ENCODE peak calls at places on chromosomes 12 and 14, in four cellular contexts. F is uterus; H is heart right ventricle; C is effector memory CD8-positive, alpha-beta T cell. P is an unnamed sample.

GRCh38 chr14:54653764-54654469 is 87.0 kb downstream of the SAMD4A start:
- DNase-seq in F (no peak), H (peak), C (no peak), P (no peak)

GRCh38 chr12:29883558-29883957 is 99.8 kb upstream of the TMTC1 start:
- DNase-seq in F (no peak), H (no peak), C (no peak), P (no peak)

GRCh38 chr12:19978193-19978592 is 390.1 kb upstream of the PDE3A start:
- DNase-seq in F (no peak), H (no peak), C (no peak), P (no peak)

GRCh38 chr14:61355892-61356325 is 34.5 kb downstream of the PRKCH start:
- DNase-seq in F (peak), H (peak), C (no peak), P (no peak)

GRCh38 chr14:52950898-52951729 is at the start of gene FERMT2:
- DNase-seq in F (peak), H (peak), C (no peak), P (peak)

GRCh38 chr14:60632257-60632656 is 17.0 kb downstream of the SIX1 start:
- DNase-seq in F (no peak), H (no peak), C (no peak), P (no peak)

GRCh38 chr14:76261371-76261811 is 109.7 kb downstream of the GPATCH2L start:
- DNase-seq in F (no peak), H (no peak), C (no peak), P (no peak)

GRCh38 chr12:28963554-28963953 is 185.5 kb upstream of the FAR2 start:
- DNase-seq in F (no peak), H (no peak), C (no peak), P (no peak)

GRCh38 chr12:503111-503761 is 43.5 kb downstream of the B4GALNT3 start:
- DNase-seq in F (no peak), H (no peak), C (no peak), P (no peak)

GRCh38 chr12:97594236-97594635 is 131.6 kb downstream of the RMST start:
- DNase-seq in F (no peak), H (no peak), C (no peak), P (no peak)

GRCh38 chr12:62903151-62903550 is 31.8 kb downstream of the PPM1H start:
- DNase-seq in F (no peak), H (peak), C (no peak), P (no peak)

GRCh38 chr14:99436247-99437180 is 44.1 kb downstream of the SETD3 start:
- DNase-seq in F (no peak), H (no peak), C (no peak), P (no peak)

GRCh38 chr12:1978078-1978477 is 26.2 kb downstream of the DCP1B start:
- DNase-seq in F (peak), H (no peak), C (no peak), P (no peak)

GRCh38 chr14:30125322-30125944 is 197.8 kb upstream of the PRKD1 start:
- DNase-seq in F (no peak), H (no peak), C (no peak), P (no peak)

GRCh38 chr12:91565246-91565645 is 382.6 kb upstream of the DCN start:
- DNase-seq in F (no peak), H (no peak), C (no peak), P (no peak)

GRCh38 chr12:45131506-45131905 is 80.6 kb upstream of the DBX2 start:
- DNase-seq in F (no peak), H (no peak), C (no peak), P (no peak)